ENCODE peak calls at places on chromosomes 2 and 18, in five cellular contexts. E is IMR-90; F is Karpas-422; X is sigmoid colon; H is CD8-positive, alpha-beta memory T cell. J is an unnamed sample. For H3K9me3, the result is how much of the 10 kb centered on the place peaks cover.

GRCh38 chr2:128686498-128686861 is 367.8 kb upstream of the HS6ST1 start:
- DNase-seq in F (no peak), E (no peak), H (no peak), X (no peak), J (no peak)

GRCh38 chr2:168521342-168521741 is 65.3 kb downstream of the CERS6 start:
- DNase-seq in X (no peak), H (no peak), E (peak), F (no peak), J (no peak)

GRCh38 chr2:151306621-151307020 is 17.2 kb upstream of the NMI start:
- DNase-seq in F (no peak), E (peak), X (no peak), H (no peak), J (no peak)

GRCh38 chr2:74571058-74571457 is 16.5 kb downstream of the DOK1 start:
- DNase-seq in E (no peak), H (no peak), F (peak), X (no peak), J (no peak)

GRCh38 chr2:231228223-231228622 is 29.8 kb downstream of the ARMC9 start:
- DNase-seq in F (peak), H (no peak), X (peak), E (no peak), J (no peak)

GRCh38 chr18:10377956-10378355 is 76.5 kb upstream of the APCDD1 start:
- DNase-seq in X (no peak), H (no peak), F (no peak), E (peak), J (no peak)

GRCh38 chr18:506264-506663 is 5.8 kb upstream of the COLEC12 start:
- DNase-seq in E (no peak), F (no peak), X (no peak), H (no peak), J (no peak)

GRCh38 chr2:43024515-43024962 is 201.9 kb downstream of the ZFP36L2 start:
- DNase-seq in E (peak), X (peak), F (peak), H (peak), J (peak)

GRCh38 chr2:201644001-201644400 is 698 bp upstream of the TMEM237 start:
- DNase-seq in E (peak), X (peak), F (no peak), H (no peak), J (peak)

GRCh38 chr2:46299365-46300263 is 2.4 kb downstream of the EPAS1 start:
- DNase-seq in H (no peak), E (peak), X (peak), F (no peak), J (peak)

GRCh38 chr2:217766356-217766755 is 236.4 kb downstream of the TNS1 start:
- DNase-seq in F (no peak), X (no peak), E (no peak), H (no peak), J (no peak)

GRCh38 chr2:159249955-159250723 is 36.4 kb downstream of the WDSUB1 start:
- DNase-seq in F (no peak), E (peak), H (no peak), X (peak), J (no peak)

GRCh38 chr2:140929866-140930265 is 1201.0 kb downstream of the LRP1B start:
- DNase-seq in H (no peak), X (no peak), F (no peak), E (no peak), J (no peak)

GRCh38 chr2:23533014-23533730 is 148.2 kb downstream of the KLHL29 start:
- DNase-seq in E (no peak), H (no peak), F (no peak), X (no peak), J (no peak)

GRCh38 chr18:74631242-74632087 is 33.8 kb downstream of the ZNF407 start:
- DNase-seq in F (no peak), E (peak), X (no peak), H (peak), J (no peak)

GRCh38 chr2:116133563-116133962 is 1680.9 kb upstream of the DDX18 start:
- DNase-seq in E (no peak), H (no peak), X (no peak), F (no peak), J (no peak)
- H3K9me3 ChIP-seq in E (under half), H (under half), X (under half), F (under half), J (under half)

DNA sequence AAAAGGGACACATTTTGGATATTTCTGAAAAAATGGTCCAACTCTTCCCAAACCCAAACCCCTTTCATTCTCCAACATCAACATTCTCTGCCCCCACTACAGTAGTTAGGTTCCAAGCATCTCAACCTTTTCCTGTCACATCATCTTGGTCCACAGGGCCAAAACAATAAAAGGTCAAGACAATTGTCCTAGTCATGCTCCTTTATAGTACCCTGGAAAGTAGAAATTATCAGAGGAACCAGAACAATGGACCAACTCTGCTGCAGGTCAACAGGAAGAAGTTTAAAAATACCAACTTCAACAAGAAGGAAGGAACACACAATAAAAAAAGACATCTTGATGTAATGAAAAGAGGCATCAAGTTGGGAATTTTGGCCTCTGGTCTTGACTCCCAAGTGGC is 36.1 kb downstream of the CLASP1 start:
- DNase-seq in X (no peak), E (no peak), H (no peak), F (no peak), J (no peak)
- H3K9me3 ChIP-seq in X (under half), E (under half), H (under half), F (under half), J (under half)

GRCh38 chr2:148720501-148720998 is 76.0 kb downstream of the EPC2 start:
- DNase-seq in E (peak), X (peak), H (no peak), F (no peak), J (no peak)

GRCh38 chr2:148719941-148720436 is 75.4 kb downstream of the EPC2 start:
- DNase-seq in H (no peak), X (peak), F (no peak), E (no peak), J (no peak)

GRCh38 chr2:148716378-148716777 is 71.8 kb downstream of the EPC2 start:
- DNase-seq in X (no peak), F (no peak), H (no peak), E (no peak), J (no peak)

GRCh38 chr2:148719195-148719749 is 74.7 kb downstream of the EPC2 start:
- DNase-seq in H (no peak), F (no peak), X (no peak), E (no peak), J (no peak)

DNA sequence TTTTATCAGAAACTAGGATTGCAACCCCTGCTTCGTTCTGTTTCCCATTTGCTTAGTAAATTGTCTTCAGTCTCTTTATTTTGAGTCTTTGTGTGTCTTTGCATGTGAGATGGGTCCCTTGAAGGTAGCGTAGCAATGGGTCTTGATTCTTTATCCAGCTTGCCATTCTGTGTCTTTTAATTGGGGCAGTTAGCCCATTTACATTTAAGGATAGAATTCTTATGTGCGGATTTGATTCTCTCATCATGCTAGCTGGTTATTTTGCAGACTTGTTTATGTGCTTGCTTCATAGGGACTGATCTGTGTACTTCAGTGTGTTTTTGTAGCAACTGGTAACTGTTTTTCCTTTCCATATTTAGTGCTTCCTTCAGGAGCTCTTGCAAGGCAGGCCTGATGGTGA is 73.5 kb downstream of the EPC2 start:
- DNase-seq in F (no peak), H (no peak), X (no peak), E (no peak), J (no peak)
- H3K9me3 ChIP-seq in F (under half), H (under half), X (under half), E (under half), J (under half)

DNA sequence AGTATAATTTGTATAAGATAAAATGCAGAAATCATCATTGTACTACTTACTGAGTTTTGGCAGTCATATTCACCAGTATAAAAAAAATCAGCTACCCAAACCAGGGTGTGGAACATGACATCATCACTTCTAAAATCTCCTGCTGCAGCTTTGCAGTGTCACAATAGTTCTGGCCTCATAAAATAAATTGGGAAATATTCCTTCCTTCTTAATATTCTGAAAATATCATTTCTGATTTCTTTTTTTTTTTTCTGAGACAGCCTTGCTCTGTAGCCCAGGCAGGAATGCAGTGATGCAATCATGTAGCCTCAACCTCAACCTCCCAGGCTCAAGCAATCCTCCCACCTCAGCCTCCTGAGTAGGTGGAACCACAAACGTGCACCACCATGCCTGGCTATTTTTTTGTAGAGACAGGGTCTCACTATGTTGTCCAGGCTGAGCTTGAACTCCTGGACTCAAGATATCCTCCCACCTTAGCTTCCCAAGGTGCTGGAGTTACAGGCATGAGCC is 101.4 kb downstream of the TMEM18 start:
- DNase-seq in X (no peak), F (no peak), E (no peak), H (no peak), J (no peak)
- H3K9me3 ChIP-seq in X (under half), F (under half), E (under half), H (under half), J (under half)

DNA sequence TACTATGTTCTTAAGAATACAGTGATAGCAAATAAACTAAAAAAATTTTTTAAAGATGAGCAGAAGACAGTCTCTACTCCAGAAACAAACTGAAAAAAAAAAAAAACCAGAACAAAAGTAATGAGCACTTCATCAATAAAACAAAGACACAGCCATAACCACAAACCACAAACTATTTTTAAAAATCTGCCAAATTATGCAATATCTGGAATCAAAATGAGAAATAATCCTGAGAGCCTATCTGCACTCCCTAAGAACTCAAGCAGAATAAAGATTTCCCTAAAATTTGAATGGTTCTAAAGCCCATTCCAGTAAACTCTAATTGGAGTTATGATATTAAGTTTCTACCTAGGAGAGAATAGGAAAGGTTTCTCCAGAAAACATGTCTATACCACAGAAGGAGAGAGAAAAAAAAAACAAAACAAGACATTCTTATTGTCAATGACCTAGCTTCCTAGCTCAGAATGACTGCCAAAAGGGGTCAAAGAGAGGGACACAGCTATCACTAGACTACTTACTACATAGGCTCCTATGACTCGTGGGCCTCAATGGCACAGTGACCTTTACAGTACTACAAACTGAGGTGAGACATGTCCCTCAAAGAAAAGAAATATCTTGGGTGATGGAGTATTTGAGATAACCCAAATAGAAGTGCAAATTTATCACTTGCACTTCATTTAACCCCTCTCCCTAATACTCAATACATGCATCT is 262.8 kb downstream of the ZEB2 start:
- DNase-seq in E (peak), H (no peak), F (no peak), X (no peak), J (no peak)
- H3K9me3 ChIP-seq in E (under half), H (under half), F (under half), X (under half), J (under half)

GRCh38 chr2:226095058-226095457 is 695.5 kb downstream of the NYAP2 start:
- DNase-seq in F (no peak), X (no peak), E (no peak), H (no peak), J (no peak)
- H3K9me3 ChIP-seq in F (under half), X (under half), E (under half), H (under half), J (under half)

GRCh38 chr18:13713455-13714055 is 12.8 kb downstream of the FAM210A start:
- DNase-seq in X (no peak), H (no peak), F (no peak), E (no peak), J (no peak)

GRCh38 chr18:13716916-13717315 is 9.4 kb downstream of the FAM210A start:
- DNase-seq in E (peak), X (no peak), F (no peak), H (no peak), J (no peak)

GRCh38 chr18:13710460-13710859 is 15.9 kb downstream of the FAM210A start:
- DNase-seq in F (no peak), X (no peak), H (no peak), E (peak), J (no peak)

GRCh38 chr18:13712400-13713131 is 13.8 kb downstream of the FAM210A start:
- DNase-seq in F (no peak), H (no peak), X (no peak), E (no peak), J (no peak)
- H3K9me3 ChIP-seq in F (under half), H (under half), X (under half), E (under half), J (under half)

GRCh38 chr2:79552653-79553052 is 39.8 kb downstream of the CTNNA2 start:
- DNase-seq in H (no peak), E (no peak), X (no peak), F (no peak), J (no peak)

GRCh38 chr2:79547568-79547967 is 34.7 kb downstream of the CTNNA2 start:
- DNase-seq in X (no peak), H (no peak), F (no peak), E (no peak), J (no peak)
- H3K9me3 ChIP-seq in X (under half), H (under half), F (under half), E (under half), J (half or more)

GRCh38 chr18:6363216-6363615 is 51.5 kb downstream of the L3MBTL4 start:
- DNase-seq in E (no peak), F (no peak), H (no peak), X (no peak), J (no peak)

GRCh38 chr18:6365385-6365784 is 49.3 kb downstream of the L3MBTL4 start:
- DNase-seq in E (no peak), F (no peak), X (no peak), H (no peak), J (no peak)

GRCh38 chr18:6367208-6367607 is 47.5 kb downstream of the L3MBTL4 start:
- DNase-seq in E (no peak), H (no peak), F (no peak), X (no peak), J (no peak)

GRCh38 chr18:6366776-6367175 is 47.9 kb downstream of the L3MBTL4 start:
- DNase-seq in F (no peak), H (no peak), X (no peak), E (no peak), J (no peak)

GRCh38 chr18:6362559-6363129 is 52.1 kb downstream of the L3MBTL4 start:
- DNase-seq in E (no peak), X (no peak), F (no peak), H (no peak), J (no peak)
- H3K9me3 ChIP-seq in E (under half), X (under half), F (under half), H (under half), J (under half)

GRCh38 chr18:80046961-80047541 is 12.8 kb downstream of the RBFA start:
- DNase-seq in H (no peak), E (no peak), F (no peak), X (no peak), J (no peak)

GRCh38 chr18:80046431-80046830 is 12.2 kb downstream of the RBFA start:
- DNase-seq in E (no peak), X (no peak), H (no peak), F (no peak), J (no peak)

GRCh38 chr18:80046011-80046410 is 11.8 kb downstream of the RBFA start:
- DNase-seq in X (no peak), F (no peak), H (no peak), E (no peak), J (no peak)

GRCh38 chr18:80056095-80056494 is 21.9 kb downstream of the RBFA start:
- DNase-seq in F (no peak), H (no peak), X (no peak), E (no peak), J (no peak)

GRCh38 chr18:80050797-80051196 is 16.6 kb downstream of the RBFA start:
- DNase-seq in F (no peak), H (no peak), E (no peak), X (no peak), J (no peak)
- H3K9me3 ChIP-seq in F (under half), H (under half), E (under half), X (under half), J (under half)

J was measured in tibial nerve.